ENCODE peak calls at places on chromosomes 7 and 10, in seven cellular contexts. J is HFFc6; K is ovary; S is upper lobe of right lung; Y is AG20443; Q is activated CD4-positive, alpha-beta T cell treated with anti-CD3 and anti-CD28 coated beads, Interleukin-2, amount 10 ng/mL, durations not matched to agents 7 days and 5 days; N is kidney epithelial cell. L is an unnamed sample.
A peak's percentile ranks its signal among the peaks of the same experiment; 100 is the strongest.

GRCh38 chr7:84394219-84394618 is 199.6 kb upstream of the SEMA3A start:
- DNase-seq in Y (no peak), J (no peak), N (no peak), K (no peak), Q (no peak), S (no peak), L (no peak)

GRCh38 chr7:41339913-41340676 is 362.8 kb downstream of the INHBA start:
- DNase-seq in J (no peak), S (no peak), Q (no peak), N (no peak), K (no peak), Y (no peak), L (no peak)

GRCh38 chr7:50197547-50197946 is 104.5 kb upstream of the ZPBP start:
- DNase-seq in N (peak; percentile 39), K (no peak), Q (no peak), Y (no peak), S (no peak), J (no peak), L (no peak)

GRCh38 chr10:127976286-127976685 is 69.4 kb downstream of the PTPRE start:
- DNase-seq in S (no peak), N (no peak), Q (no peak), K (no peak), J (no peak), Y (peak; percentile 37), L (no peak)

GRCh38 chr10:52623761-52624160 is 148.8 kb downstream of the MBL2 start:
- DNase-seq in S (no peak), Y (no peak), J (no peak), K (no peak), Q (no peak), N (no peak), L (no peak)

GRCh38 chr10:113454341-113455061 is 98.4 kb upstream of the HABP2 start:
- DNase-seq in K (peak; percentile 44), Y (peak; percentile 80), S (peak; percentile 79), J (no peak), Q (peak; percentile 26), N (no peak), L (peak; percentile 11)

GRCh38 chr7:138834583-138834982 is 36.6 kb upstream of the ATP6V0A4 start:
- DNase-seq in S (no peak), N (no peak), Y (no peak), Q (no peak), K (no peak), J (no peak), L (no peak)

GRCh38 chr7:46613116-46613515 is 692.0 kb upstream of the IGFBP3 start:
- DNase-seq in K (no peak), S (no peak), Q (no peak), J (no peak), Y (no peak), N (no peak), L (no peak)

GRCh38 chr10:71887767-71888166 is 36.7 kb upstream of the PSAP start:
- DNase-seq in N (no peak), S (no peak), K (no peak), Y (no peak), J (no peak), Q (no peak), L (no peak)

GRCh38 chr7:101173752-101174244 is 6.3 kb downstream of the NAT16 start:
- DNase-seq in J (peak; percentile 11), S (no peak), Q (peak; percentile 69), K (no peak), Y (peak; percentile 71), N (no peak), L (peak; percentile 68)

GRCh38 chr10:95500097-95500496 is 61.1 kb downstream of the SORBS1 start:
- DNase-seq in N (no peak), K (no peak), J (no peak), Y (no peak), S (no peak), Q (no peak), L (no peak)

GRCh38 chr7:2713370-2713769 is 25.4 kb downstream of the AMZ1 start:
- DNase-seq in Q (no peak), J (no peak), S (no peak), K (no peak), Y (no peak), N (no peak), L (no peak)

GRCh38 chr10:34739915-34740314 is 75.2 kb downstream of the PARD3 start:
- DNase-seq in S (peak; percentile 68), J (peak; percentile 41), K (peak; percentile 76), N (peak; percentile 80), Y (peak; percentile 81), Q (no peak), L (peak; percentile 70)

GRCh38 chr7:48337012-48337621 is 165.9 kb downstream of the ABCA13 start:
- DNase-seq in Q (no peak), S (no peak), K (no peak), J (peak; percentile 25), N (no peak), Y (peak; percentile 61), L (peak; percentile 54)

GRCh38 chr10:28302012-28302667 is 724 bp downstream of the MPP7 start:
- DNase-seq in Y (no peak), Q (no peak), S (no peak), J (no peak), N (no peak), K (peak; percentile 73), L (no peak)

GRCh38 chr7:121102619-121103018 is 114.1 kb downstream of the CPED1 start:
- DNase-seq in K (no peak), S (no peak), Y (no peak), N (no peak), Q (no peak), J (no peak), L (no peak)

GRCh38 chr10:76675951-76676587 is 961.5 kb downstream of the KCNMA1 start:
- DNase-seq in N (no peak), K (peak; percentile 40), S (no peak), Y (peak; percentile 80), Q (no peak), J (no peak), L (no peak)

GRCh38 chr7:137760111-137760510 is 86.7 kb downstream of the DGKI start:
- DNase-seq in Q (no peak), K (no peak), S (no peak), J (no peak), N (no peak), Y (no peak), L (no peak)

GRCh38 chr10:8183241-8183704 is 128.8 kb downstream of the GATA3 start:
- DNase-seq in N (no peak), S (no peak), J (no peak), Y (no peak), K (no peak), Q (peak; percentile 24), L (peak; percentile 3)

GRCh38 chr7:131071786-131072504 is 255.7 kb upstream of the MKLN1 start:
- DNase-seq in K (peak; percentile 48), J (peak; percentile 40), Q (no peak), Y (no peak), S (no peak), N (no peak), L (peak; percentile 38)

GRCh38 chr10:58813573-58813972 is 300.9 kb downstream of the BICC1 start:
- DNase-seq in Y (no peak), J (no peak), N (no peak), S (no peak), Q (no peak), K (no peak), L (no peak)

GRCh38 chr10:132107211-132107946 is 41.6 kb downstream of the JAKMIP3 start:
- DNase-seq in S (no peak), K (no peak), N (no peak), Q (no peak), Y (no peak), J (no peak), L (no peak)

GRCh38 chr7:157671358-157672255 is 334.8 kb downstream of the DNAJB6 start:
- DNase-seq in J (no peak), S (no peak), Y (no peak), Q (no peak), K (no peak), N (no peak), L (no peak)

GRCh38 chr10:283916-284356 is 148.7 kb downstream of the ZMYND11 start:
- DNase-seq in N (no peak), Q (no peak), Y (no peak), S (no peak), K (no peak), J (no peak), L (no peak)

GRCh38 chr7:27150568-27151340 is 1.6 kb downstream of the HOXA3 start:
- DNase-seq in S (peak; percentile 86), K (peak; percentile 81), Q (peak; percentile 55), N (no peak), J (peak; percentile 71), Y (peak; percentile 92), L (peak; percentile 90)

GRCh38 chr10:27804136-27804535 is 58.5 kb upstream of the MKX start:
- DNase-seq in Y (no peak), S (no peak), Q (no peak), J (no peak), K (no peak), N (no peak), L (no peak)

GRCh38 chr10:36366843-36367242 is 724.7 kb upstream of the FZD8 start:
- DNase-seq in Q (no peak), K (no peak), S (no peak), Y (no peak), N (no peak), J (no peak), L (no peak)

GRCh38 chr7:522071-522937 is 2.7 kb upstream of the PDGFA start:
- DNase-seq in S (no peak), N (no peak), Y (peak; percentile 54), J (no peak), K (peak; percentile 64), Q (peak; percentile 21), L (no peak)

GRCh38 chr7:157253850-157254249 is 83.0 kb upstream of the DNAJB6 start:
- DNase-seq in K (no peak), N (no peak), Y (no peak), J (no peak), S (peak; percentile 95), Q (no peak), L (no peak)

GRCh38 chr7:91940572-91941341 is at the start of gene AKAP9:
- DNase-seq in N (peak; percentile 44), K (peak; percentile 88), Q (peak; percentile 90), J (peak; percentile 62), S (peak; percentile 96), Y (peak; percentile 90), L (peak; percentile 75)

GRCh38 chr10:51425431-51425830 is 274.0 kb downstream of the CSTF2T start:
- DNase-seq in K (no peak), Q (no peak), J (no peak), S (no peak), Y (peak; percentile 60), N (no peak), L (no peak)

GRCh38 chr10:11058965-11059364 is 41.3 kb downstream of the CELF2 start:
- DNase-seq in J (no peak), Y (peak; percentile 38), N (peak; percentile 63), Q (no peak), S (no peak), K (no peak), L (peak; percentile 62)